ENCODE peak calls at places on chromosomes 6 and 20, in nine cellular contexts. X is PC-9; K is astrocyte of the cerebellum; B is CD8-positive, alpha-beta T cell; Y is endodermal cell; O is keratinocyte; G is SK-N-SH; S is retinal pigment epithelial cell; D is cardiac fibroblast. E is an unnamed sample.
A peak's percentile ranks its signal among the peaks of the same experiment; 100 is the strongest.

GRCh38 chr6:127366281-127367022 is 23.0 kb upstream of the ECHDC1 start:
- DNase-seq in B (no peak), D (peak; percentile 99), Y (peak; percentile 55), O (peak; percentile 97), G (no peak), S (no peak), K (peak; percentile 71), X (peak; percentile 74), E (peak; percentile 66)

GRCh38 chr6:15615837-15616236 is 47.0 kb downstream of the DTNBP1 start:
- DNase-seq in D (no peak), S (no peak), O (no peak), K (no peak), B (no peak), Y (no peak), X (no peak), G (no peak), E (no peak)

GRCh38 chr6:170287371-170287876 is 3.5 kb downstream of the DLL1 start:
- DNase-seq in Y (peak; percentile 51), O (no peak), G (no peak), K (no peak), D (no peak), X (no peak), S (no peak), B (no peak), E (peak; percentile 30)

GRCh38 chr6:63844287-63844686 is 208.7 kb downstream of the PHF3 start:
- DNase-seq in O (no peak), K (peak; percentile 8), S (no peak), D (peak; percentile 93), X (no peak), Y (no peak), G (no peak), B (no peak), E (no peak)

GRCh38 chr6:111770263-111771083 is 102.8 kb downstream of the FYN start:
- DNase-seq in D (no peak), K (no peak), O (no peak), S (no peak), Y (no peak), B (no peak), G (no peak), X (no peak), E (no peak)

GRCh38 chr6:37576336-37576737 is 76.6 kb upstream of the CCDC167 start:
- DNase-seq in B (no peak), D (peak; percentile 71), K (no peak), G (no peak), X (peak; percentile 56), S (no peak), Y (no peak), O (peak; percentile 68), E (no peak)

GRCh38 chr6:11575408-11576033 is 38.0 kb downstream of the TMEM170B start:
- DNase-seq in K (peak; percentile 62), B (no peak), Y (peak; percentile 84), D (peak; percentile 91), S (peak; percentile 60), G (peak; percentile 46), X (peak; percentile 75), O (peak; percentile 63), E (peak; percentile 63)

GRCh38 chr6:31871068-31871659 is 7.6 kb downstream of the SLC44A4 start:
- DNase-seq in S (no peak), D (peak; percentile 6), K (no peak), B (no peak), X (no peak), Y (no peak), O (no peak), G (peak; percentile 21), E (no peak)

GRCh38 chr20:967796-968742 is 34.0 kb downstream of the RSPO4 start:
- DNase-seq in G (peak; percentile 62), B (no peak), Y (peak; percentile 62), D (peak; percentile 56), X (no peak), S (no peak), O (no peak), K (no peak), E (no peak)

GRCh38 chr20:1154734-1155133 is 30.0 kb downstream of the TMEM74B start:
- DNase-seq in B (no peak), Y (no peak), S (no peak), X (no peak), D (no peak), G (no peak), K (no peak), O (no peak), E (no peak)

GRCh38 chr20:51067792-51068191 is 44.9 kb upstream of the KCNG1 start:
- DNase-seq in K (no peak), Y (peak; percentile 31), X (no peak), D (no peak), B (no peak), O (no peak), G (no peak), S (no peak), E (no peak)

GRCh38 chr6:161561938-161562337 is 288.1 kb upstream of the AGPAT4 start:
- DNase-seq in K (no peak), O (no peak), X (no peak), S (no peak), G (no peak), D (no peak), B (no peak), Y (no peak), E (no peak)

GRCh38 chr6:27296106-27296783 is 15.8 kb downstream of the POM121L2 start:
- DNase-seq in G (no peak), B (no peak), X (peak; percentile 60), S (peak; percentile 24), D (peak; percentile 61), K (no peak), O (no peak), Y (peak; percentile 89), E (no peak)

GRCh38 chr6:1096967-1097765 is 214.7 kb upstream of the FOXQ1 start:
- DNase-seq in K (no peak), X (no peak), Y (no peak), G (no peak), B (no peak), O (no peak), D (no peak), S (no peak), E (no peak)
- TF ChIP-seq CTCF in K (no peak), X (no peak), Y (no peak), G (no peak), B (no peak), O (no peak), D (no peak), S (no peak), E (no peak)

GRCh38 chr6:99589290-99589672 is 17.4 kb upstream of the PRDM13 start:
- DNase-seq in Y (no peak), K (no peak), G (peak; percentile 65), X (peak; percentile 7), D (no peak), O (no peak), B (no peak), S (no peak), E (no peak)

GRCh38 chr6:99590728-99591672 is 15.6 kb upstream of the PRDM13 start:
- DNase-seq in D (no peak), Y (peak; percentile 82), G (peak; percentile 48), B (no peak), K (no peak), O (no peak), X (no peak), S (no peak), E (no peak)

GRCh38 chr6:99589907-99590493 is 16.6 kb upstream of the PRDM13 start:
- DNase-seq in S (no peak), Y (peak; percentile 46), G (no peak), X (no peak), K (no peak), O (no peak), B (no peak), D (no peak), E (no peak)

GRCh38 chr6:99587792-99588191 is 18.8 kb upstream of the PRDM13 start:
- DNase-seq in Y (no peak), G (no peak), S (no peak), B (no peak), X (no peak), O (no peak), K (no peak), D (no peak), E (no peak)

DNA sequence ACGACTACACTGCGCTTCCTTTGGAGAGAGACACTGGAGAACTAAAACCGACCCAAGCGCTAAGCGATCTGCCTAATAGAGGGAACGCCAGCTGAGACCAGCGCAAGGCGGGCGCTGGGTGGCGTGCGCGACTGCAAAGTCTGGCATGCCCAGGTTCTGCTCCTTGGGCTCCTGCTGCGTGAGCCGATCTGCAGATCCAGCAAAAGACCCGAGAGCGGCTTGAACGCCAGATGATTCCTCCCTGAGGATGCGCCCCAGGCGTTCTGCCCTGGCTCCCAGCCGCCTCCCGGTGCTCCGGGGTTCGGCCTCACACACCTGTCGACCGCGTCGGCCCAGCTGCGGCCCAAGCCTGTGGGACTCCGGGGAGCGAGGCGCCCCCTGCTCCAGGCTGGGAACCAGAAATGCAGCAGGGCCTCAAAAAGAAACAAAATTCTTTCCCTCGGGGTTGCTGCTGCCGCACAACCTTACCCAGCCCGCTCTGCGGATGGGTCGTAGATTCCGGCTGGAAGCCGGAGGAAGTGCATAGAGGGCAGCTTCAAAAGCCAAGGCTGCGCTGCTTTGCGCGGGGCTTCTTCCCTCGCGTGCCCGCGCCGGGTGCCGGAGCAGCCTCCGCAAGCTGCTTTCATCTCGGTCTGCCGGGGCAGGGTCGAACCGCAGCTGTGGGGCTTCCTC is 17.9 kb upstream of the PRDM13 start:
- DNase-seq in O (no peak), S (no peak), X (peak; percentile 30), D (peak; percentile 61), K (peak; percentile 28), B (no peak), G (peak; percentile 74), Y (peak; percentile 95), E (no peak)
- TF ChIP-seq CTCF in O (peak; percentile 48), S (peak; percentile 59), X (no peak), D (peak; percentile 42), K (peak; percentile 53), B (peak; percentile 50), G (peak; percentile 58), Y (peak; percentile 78), E (peak; percentile 51)

DNA sequence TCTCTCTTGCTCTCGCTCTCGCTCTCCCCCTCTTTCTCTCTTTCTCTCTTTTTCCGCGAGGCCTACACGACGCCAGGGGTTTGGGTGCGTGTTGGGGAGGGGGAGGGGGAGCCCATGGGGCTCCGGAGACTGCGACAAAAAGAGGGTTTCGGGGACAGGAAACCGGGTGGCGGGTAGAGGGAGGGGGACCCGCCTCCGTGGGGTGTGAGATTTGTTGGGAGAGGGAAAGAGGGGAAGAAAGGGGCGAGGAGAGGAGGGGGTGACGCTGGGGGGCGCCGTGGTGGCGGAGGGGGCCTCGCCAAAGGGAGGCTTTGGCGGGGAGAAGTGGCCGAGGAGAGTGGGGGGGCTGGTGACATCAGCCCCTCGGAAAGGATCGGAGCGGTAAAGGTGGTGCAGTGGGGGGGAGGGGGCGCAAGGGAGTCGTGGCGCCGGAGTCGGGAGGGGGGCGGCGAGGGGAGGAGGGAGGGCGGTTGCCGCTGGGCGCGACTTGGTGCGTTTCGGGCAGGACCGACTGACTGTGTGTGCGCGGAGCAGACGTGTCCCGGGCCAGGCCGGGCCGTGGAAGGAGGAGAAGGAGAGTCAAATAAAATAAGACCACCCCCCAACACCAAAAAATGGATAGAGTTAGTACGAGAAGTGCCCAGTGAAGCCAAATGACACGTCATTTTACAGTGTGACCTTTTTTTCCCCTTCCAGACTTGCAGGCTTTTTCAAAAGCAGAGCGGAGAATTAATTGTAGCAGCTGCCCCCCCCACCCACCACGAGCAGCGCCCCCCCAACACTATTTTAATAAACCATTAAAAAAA is 39.8 kb downstream of the GNAS start:
- DNase-seq in D (peak; percentile 61), B (peak; percentile 55), Y (peak; percentile 88), S (no peak), O (no peak), K (no peak), G (peak; percentile 89), X (peak; percentile 64), E (no peak)
- TF ChIP-seq CTCF in D (no peak), B (no peak), Y (no peak), S (peak; percentile 3), O (no peak), K (no peak), G (peak; percentile 23), X (no peak), E (no peak)

GRCh38 chr20:35739294-35740163 is 2.5 kb downstream of the RBM39 start:
- DNase-seq in G (peak; percentile 6), S (no peak), Y (peak; percentile 45), X (no peak), K (no peak), O (no peak), B (no peak), D (peak; percentile 69), E (no peak)
- TF ChIP-seq CTCF in G (peak; percentile 51), S (peak; percentile 24), Y (peak; percentile 49), X (peak; percentile 45), K (peak; percentile 1), O (no peak), B (peak; percentile 63), D (peak; percentile 37), E (peak; percentile 60)